ENCODE peak calls at places on chromosomes 3 and 15, in nine cellular contexts. B, T, X, M, C, Q, J, H and V are unnamed samples.
A peak's percentile ranks its signal among the peaks of the same experiment; 100 is the strongest.

GRCh38 chr3:174016186-174016585 is 618.6 kb downstream of the NLGN1 start:
- DNase-seq in B (no peak), T (no peak), X (no peak), M (no peak), C (no peak), Q (no peak), J (no peak), H (no peak), V (no peak)

GRCh38 chr3:13647314-13648059 is 98.6 kb downstream of the FBLN2 start:
- DNase-seq in B (no peak), T (no peak), X (no peak), M (no peak), C (no peak), Q (no peak), J (no peak), H (no peak), V (no peak)

GRCh38 chr15:38547255-38547997 is 17.2 kb downstream of the RASGRP1 start:
- DNase-seq in B (no peak), T (no peak), X (no peak), M (no peak), C (no peak), Q (peak; percentile 46), J (no peak), H (no peak), V (no peak)

GRCh38 chr3:72681598-72681997 is 166.6 kb downstream of the SHQ1 start:
- DNase-seq in B (no peak), T (no peak), X (no peak), M (no peak), C (no peak), Q (no peak), J (no peak), H (no peak), V (no peak)

GRCh38 chr3:104606812-104607211 is 759.9 kb upstream of the ALCAM start:
- DNase-seq in B (no peak), T (no peak), X (no peak), M (no peak), C (no peak), Q (no peak), J (no peak), H (no peak), V (no peak)

GRCh38 chr15:89332446-89332845 is 2.2 kb downstream of the POLG start:
- DNase-seq in B (no peak), T (no peak), X (peak; percentile 46), M (peak; percentile 36), C (no peak), Q (no peak), J (no peak), H (no peak), V (no peak)

GRCh38 chr15:56243774-56244236 is at the start of gene RFX7:
- DNase-seq in B (peak; percentile 84), T (peak; percentile 70), X (peak; percentile 88), M (peak; percentile 54), C (peak; percentile 69), Q (peak; percentile 77), J (no peak), H (no peak), V (no peak)

GRCh38 chr15:27486676-27487290 is 515.8 kb downstream of the GABRG3 start:
- DNase-seq in B (no peak), T (no peak), X (no peak), M (no peak), C (no peak), Q (no peak), J (no peak), H (no peak), V (no peak)

GRCh38 chr3:142866841-142867631 is 21.8 kb downstream of the PCOLCE2 start:
- DNase-seq in B (peak; percentile 32), T (no peak), X (no peak), M (no peak), C (no peak), Q (no peak), J (no peak), H (no peak), V (no peak)

GRCh38 chr3:100796556-100796955 is 87.3 kb downstream of the TFG start:
- DNase-seq in B (no peak), T (no peak), X (no peak), M (no peak), C (no peak), Q (no peak), J (no peak), H (no peak), V (no peak)

GRCh38 chr3:195542261-195542660 is 864 bp downstream of the PPP1R2 start:
- DNase-seq in B (no peak), T (no peak), X (no peak), M (no peak), C (no peak), Q (no peak), J (no peak), H (no peak), V (no peak)

GRCh38 chr3:58306662-58307286 is 454 bp downstream of the HTD2 start:
- DNase-seq in B (peak; percentile 15), T (peak; percentile 48), X (peak; percentile 40), M (no peak), C (no peak), Q (peak; percentile 30), J (no peak), H (no peak), V (no peak)

GRCh38 chr3:4736284-4736861 is 242.9 kb upstream of the BHLHE40 start:
- DNase-seq in B (no peak), T (no peak), X (no peak), M (no peak), C (no peak), Q (no peak), J (no peak), H (no peak), V (no peak)

GRCh38 chr3:76011121-76011520 is 225.8 kb upstream of the ZNF717 start:
- DNase-seq in B (no peak), T (no peak), X (no peak), M (no peak), C (no peak), Q (no peak), J (no peak), H (no peak), V (no peak)